ENCODE peak calls at places on chromosomes 5 and 9, in six cellular contexts. L is PC-3, S is mesenchymal stem cell, O is IMR-90, A is SK-N-SH, C is astrocyte. M is an unnamed sample.

GRCh38 chr5:157370967-157371366 is 89.0 kb upstream of the NIPAL4 start:
- DNase-seq in A (no peak), S (peak; percentile 42), C (peak; percentile 38), L (no peak), O (peak; percentile 66), M (no peak)

GRCh38 chr9:93677061-93677571 is 100.7 kb downstream of the PHF2 start:
- DNase-seq in O (no peak), S (no peak), L (no peak), A (peak; percentile 10), C (no peak), M (no peak)

GRCh38 chr9:87557996-87558395 is 60.3 kb downstream of the DAPK1 start:
- DNase-seq in A (peak; percentile 54), L (no peak), O (no peak), C (peak; percentile 34), S (no peak), M (no peak)

GRCh38 chr5:107466233-107466769 is 204.4 kb downstream of the EFNA5 start:
- DNase-seq in A (no peak), O (peak; percentile 66), S (peak; percentile 66), L (peak; percentile 85), C (peak; percentile 93), M (peak; percentile 71)

GRCh38 chr5:167296056-167296455 is 995.4 kb upstream of the WWC1 start:
- DNase-seq in A (no peak), C (peak; percentile 15), S (peak; percentile 41), O (no peak), L (no peak), M (no peak)

GRCh38 chr9:119811030-119811429 is 441.8 kb upstream of the BRINP1 start:
- DNase-seq in L (no peak), C (peak; percentile 82), A (no peak), O (peak; percentile 1), S (peak; percentile 0), M (peak; percentile 13)

GRCh38 chr5:128407956-128408355 is 130.1 kb downstream of the FBN2 start:
- DNase-seq in L (no peak), C (no peak), O (no peak), A (no peak), S (no peak), M (no peak)

GRCh38 chr5:157342822-157343402 is 77.0 kb downstream of the CYFIP2 start:
- DNase-seq in S (peak; percentile 30), A (peak; percentile 62), O (no peak), C (no peak), L (peak; percentile 70), M (peak; percentile 30)

GRCh38 chr5:172699999-172700685 is 59.1 kb downstream of the NEURL1B start:
- DNase-seq in C (no peak), S (no peak), A (no peak), O (no peak), L (no peak), M (peak; percentile 67)

GRCh38 chr5:37723147-37723961 is 116.5 kb downstream of the GDNF start:
- DNase-seq in S (no peak), L (peak; percentile 42), A (no peak), C (peak; percentile 63), O (no peak), M (no peak)

GRCh38 chr5:141845371-141845821 is 32.8 kb downstream of the PCDH1 start:
- DNase-seq in O (no peak), S (no peak), L (no peak), C (no peak), A (peak; percentile 52), M (no peak)

GRCh38 chr5:126877011-126877410 is 100.1 kb downstream of the LMNB1 start:
- DNase-seq in A (no peak), S (no peak), L (no peak), O (no peak), C (no peak), M (no peak)

GRCh38 chr5:180080670-180081280 is 9.2 kb upstream of the RNF130 start:
- DNase-seq in A (no peak), L (no peak), O (no peak), S (no peak), C (no peak), M (no peak)
- H3K4me2 ChIP-seq in A (no peak overlapping the region), L (no peak overlapping the region), O (no peak overlapping the region), S (no peak overlapping the region), C (no peak overlapping the region), M (no peak overlapping the region)

GRCh38 chr9:131273146-131273545 is 3.2 kb downstream of the FAM78A start:
- DNase-seq in L (no peak), O (no peak), S (no peak), A (no peak), C (no peak), M (no peak)
- H3K4me3 ChIP-seq in L (no peak overlapping the region), O (no peak overlapping the region), S (no peak overlapping the region), A (no peak overlapping the region), C (no peak overlapping the region), M (no peak overlapping the region)

GRCh38 chr9:128091144-128091543 is 23.1 kb downstream of the SLC25A25 start:
- DNase-seq in L (no peak), A (peak; percentile 93), C (peak; percentile 92), O (peak; percentile 91), S (no peak), M (peak; percentile 61)
- H2AFZ ChIP-seq in L (no peak overlapping the region), A (peak overlapping the region; percentile 80), C (peak overlapping the region; percentile 53), O (peak overlapping the region; percentile 92), S (no peak overlapping the region), M (no peak overlapping the region)

DNA sequence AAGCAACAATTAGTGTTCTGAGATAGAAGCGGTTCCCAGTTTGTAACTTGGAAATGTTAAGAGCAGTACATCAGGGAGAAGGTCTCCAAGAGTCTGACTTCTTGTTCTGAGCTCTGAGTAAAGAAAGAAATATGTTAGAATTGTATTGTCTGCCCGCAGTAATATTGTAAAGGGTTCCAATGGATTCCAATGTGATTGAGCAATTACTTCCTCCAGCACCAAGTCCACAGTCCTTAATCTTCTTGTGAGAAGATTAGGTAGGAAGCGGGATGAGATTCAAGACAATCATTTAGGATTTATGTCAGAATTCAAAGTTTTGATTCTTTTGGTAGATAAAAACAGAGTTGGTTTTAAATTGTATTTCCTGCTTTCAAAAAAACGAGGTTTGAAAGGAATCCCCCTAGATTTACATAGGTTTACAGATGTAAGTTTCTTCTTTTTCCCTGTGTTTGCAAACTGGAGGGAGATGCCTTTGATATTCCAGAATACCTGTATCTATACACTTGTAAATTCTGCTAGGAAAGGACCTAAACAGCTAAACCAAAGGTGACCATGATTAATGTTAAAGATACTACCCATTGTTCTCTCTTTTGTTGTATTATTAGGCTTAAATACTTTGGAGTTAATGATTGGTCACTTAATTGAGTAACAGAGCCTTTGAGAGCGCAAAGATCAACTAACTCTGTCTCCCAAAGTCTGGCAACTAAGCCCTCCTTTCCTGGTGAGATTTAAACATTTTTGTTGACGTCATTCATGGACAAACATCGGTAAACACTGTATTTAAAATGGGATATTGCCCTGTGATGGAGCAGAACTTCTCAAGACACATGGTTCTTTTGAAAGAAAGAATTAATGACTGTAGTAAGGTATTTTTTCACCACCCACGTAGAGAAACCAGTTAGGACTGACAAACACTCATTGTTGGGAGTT is 4.3 kb downstream of the VCAN start:
- DNase-seq in S (peak; percentile 87), A (no peak), L (peak; percentile 66), O (peak; percentile 92), C (peak; percentile 96), M (no peak)
- H3K4me2 ChIP-seq in S (peak overlapping the region; percentile 95), A (peak overlapping the region; percentile 92), L (peak overlapping the region; percentile 96), O (peak overlapping the region; percentile 77), C (peak overlapping the region; percentile 88), M (peak overlapping the region; percentile 84)

DNA sequence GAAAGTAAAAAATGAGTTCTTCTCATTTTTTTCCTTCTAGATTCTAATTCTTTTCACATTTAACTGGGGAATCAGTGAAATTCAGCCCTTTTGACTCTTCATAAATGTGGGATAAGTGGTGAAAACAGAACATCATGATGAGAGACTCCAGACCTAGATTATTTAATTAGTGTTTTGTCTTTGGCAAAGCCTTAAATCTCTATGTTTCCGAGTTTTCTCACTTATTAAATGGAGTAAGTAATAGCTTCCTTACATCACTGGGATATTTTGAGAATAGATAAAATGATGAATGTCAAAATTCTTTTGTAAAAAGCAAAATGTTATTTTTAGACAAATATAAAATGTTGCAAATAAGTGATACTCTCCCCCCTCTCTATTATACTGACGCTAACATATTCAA is 468.6 kb upstream of the ARRDC3 start:
- DNase-seq in C (no peak), A (peak; percentile 15), S (no peak), O (no peak), L (no peak), M (no peak)
- H3K4me3 ChIP-seq in C (no peak overlapping the region), A (no peak overlapping the region), S (no peak overlapping the region), O (no peak overlapping the region), L (no peak overlapping the region), M (no peak overlapping the region)

DNA sequence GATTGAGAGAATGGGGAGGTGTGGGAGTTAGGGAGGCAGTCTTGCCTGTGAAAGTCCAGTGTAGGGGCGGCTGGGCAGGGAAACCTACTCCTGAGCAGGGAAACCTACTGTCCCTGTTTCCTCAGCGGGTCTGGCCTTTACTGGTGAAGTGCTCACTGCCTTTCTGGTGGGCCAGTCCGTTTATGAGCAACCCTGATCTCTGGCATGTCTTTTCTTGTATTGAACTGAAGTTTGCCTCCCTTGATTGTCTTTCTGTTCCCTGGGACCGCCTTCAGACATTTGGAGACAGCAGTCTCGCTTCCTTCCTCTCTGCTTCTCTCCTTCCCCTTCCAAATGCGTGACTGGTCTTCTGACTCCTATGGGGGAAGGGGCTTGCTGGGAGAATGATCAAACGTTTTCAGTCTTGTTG is 2.9 kb downstream of the SNX18 start:
- DNase-seq in C (peak; percentile 56), A (no peak), O (peak; percentile 56), L (peak; percentile 20), S (peak; percentile 67), M (peak; percentile 46)
- H2AFZ ChIP-seq in C (no peak overlapping the region), A (no peak overlapping the region), O (peak overlapping the region; percentile 64), L (no peak overlapping the region), S (no peak overlapping the region), M (no peak overlapping the region)

DNA sequence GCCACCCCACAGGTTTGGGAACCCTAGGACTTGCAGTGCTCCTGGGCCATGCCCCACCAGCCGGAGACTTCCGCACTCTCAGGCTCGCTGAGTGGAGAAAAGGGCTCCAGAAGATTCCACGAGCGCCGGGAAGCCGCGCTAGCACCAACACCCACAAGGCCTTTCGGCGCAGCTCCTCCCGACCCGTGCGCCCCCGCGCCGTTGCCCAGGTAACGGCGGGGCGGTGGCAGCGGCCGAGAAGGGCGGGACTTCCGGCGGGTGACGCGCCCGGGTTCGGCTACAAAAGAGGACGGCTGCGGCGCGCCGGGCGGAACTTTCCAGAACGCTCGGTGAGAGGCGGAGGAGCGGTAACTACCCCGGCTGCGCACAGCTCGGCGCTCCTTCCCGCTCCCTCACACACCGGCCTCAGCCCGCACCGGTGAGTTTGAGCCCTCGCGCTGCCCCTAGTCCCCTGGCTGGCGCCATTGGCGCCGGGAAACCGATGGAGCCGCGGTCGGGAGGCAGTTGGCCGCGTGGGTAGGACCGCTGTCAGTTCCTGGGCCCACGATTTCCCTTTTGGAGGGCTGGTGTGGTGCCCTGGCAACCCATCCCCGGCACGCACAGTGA is at the start of gene DNAJA1:
- DNase-seq in A (peak; percentile 97), O (peak; percentile 91), S (peak; percentile 95), L (peak; percentile 92), C (peak; percentile 79), M (peak; percentile 98)
- H3K4me2 ChIP-seq in A (peak within 1 kb of the TSS; percentile 81), O (peak within 1 kb of the TSS; percentile 94), S (peak within 1 kb of the TSS; percentile 83), L (peak within 1 kb of the TSS; percentile 97), C (peak within 1 kb of the TSS; percentile 94), M (peak within 1 kb of the TSS; percentile 94)

M was measured in hepatocyte.